ENCODE peak calls at places on chromosomes 16 and 17, in six cellular contexts. T is A673, X is thyroid gland, A is ovary, B is A549, S is heart right ventricle. M is an unnamed sample.

GRCh38 chr17:76562734-76563148 is 22.9 kb downstream of the PRCD start:
- DNase-seq in T (peak), X (no peak), A (peak), B (no peak), S (no peak), M (peak)

GRCh38 chr16:75566889-75567255 is 693 bp downstream of the GABARAPL2 start:
- DNase-seq in T (no peak), X (peak), A (no peak), B (no peak), S (no peak), M (no peak)

GRCh38 chr16:89319883-89320716 is 102.6 kb downstream of the ZNF778 start:
- DNase-seq in T (peak), X (no peak), A (peak), B (peak), S (peak), M (peak)

GRCh38 chr17:47882247-47882646 is 13.8 kb upstream of the SP2 start:
- DNase-seq in T (no peak), X (no peak), A (no peak), B (no peak), S (no peak), M (no peak)

GRCh38 chr16:66444049-66444481 is 17.0 kb downstream of the BEAN1 start:
- DNase-seq in T (no peak), X (no peak), A (no peak), B (peak), S (no peak), M (no peak)

GRCh38 chr16:27450836-27451341 is 48.9 kb downstream of the IL21R start:
- DNase-seq in T (no peak), X (no peak), A (no peak), B (no peak), S (no peak), M (no peak)

GRCh38 chr17:55177159-55177913 is 87.4 kb upstream of the HLF start:
- DNase-seq in T (no peak), X (peak), A (no peak), B (peak), S (no peak), M (no peak)

GRCh38 chr16:2955438-2955778 is 8.7 kb upstream of the KREMEN2 start:
- DNase-seq in T (no peak), X (no peak), A (no peak), B (no peak), S (no peak), M (no peak)

GRCh38 chr17:72249441-72249840 is 128.6 kb downstream of the SOX9 start:
- DNase-seq in T (no peak), X (peak), A (no peak), B (no peak), S (no peak), M (peak)

GRCh38 chr17:82950525-82951102 is 110.8 kb upstream of the ZNF750 start:
- DNase-seq in T (no peak), X (no peak), A (peak), B (no peak), S (no peak), M (no peak)

GRCh38 chr17:76009447-76009846 is 8.8 kb downstream of the CDK3 start:
- DNase-seq in T (no peak), X (no peak), A (no peak), B (no peak), S (no peak), M (no peak)

GRCh38 chr16:31754998-31755615 is 118.5 kb upstream of the ZNF267 start:
- DNase-seq in T (no peak), X (no peak), A (no peak), B (peak), S (no peak), M (no peak)

GRCh38 chr16:22373662-22374310 is 633 bp downstream of the CDR2 start:
- DNase-seq in T (peak), X (peak), A (peak), B (no peak), S (peak), M (no peak)

GRCh38 chr17:46035112-46035818 is 36.2 kb downstream of the STH start:
- DNase-seq in T (no peak), X (no peak), A (no peak), B (no peak), S (no peak), M (no peak)

GRCh38 chr17:17539591-17539990 is 43.4 kb upstream of the RASD1 start:
- DNase-seq in T (no peak), X (no peak), A (no peak), B (no peak), S (peak), M (no peak)
- H3K27ac ChIP-seq in T (peak), X (no peak), A (no peak), B (peak), S (peak), M (no peak)

DNA sequence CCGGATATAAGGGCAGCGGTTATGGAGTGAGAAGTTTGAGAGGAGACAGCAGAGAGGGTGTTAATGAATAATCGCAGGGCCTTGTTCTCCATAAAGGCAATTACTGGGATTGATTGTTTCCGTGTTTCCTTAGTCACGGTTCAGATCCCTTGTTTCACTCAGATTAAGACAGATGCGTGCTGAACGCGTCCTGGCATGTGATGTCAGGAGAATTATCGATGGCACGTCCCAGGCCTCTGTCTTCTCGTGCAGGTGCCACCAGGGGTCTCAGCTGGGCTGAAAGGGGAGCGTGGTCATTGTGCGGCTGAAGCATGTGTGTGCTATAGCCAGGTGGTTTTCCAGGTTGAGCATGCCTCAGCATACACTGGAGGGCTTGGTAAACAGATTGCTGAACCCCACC is 142.4 kb upstream of the NOL11 start:
- DNase-seq in T (no peak), X (no peak), A (no peak), B (no peak), S (no peak), M (no peak)
- TF ChIP-seq CTCF in T (no peak), X (no peak), A (no peak), B (no peak), S (no peak), M (no peak)

GRCh38 chr16:74092336-74092735 is 204.3 kb upstream of the PSMD7 start:
- DNase-seq in T (peak), X (no peak), A (no peak), B (no peak), S (no peak), M (no peak)
- H3K27ac ChIP-seq in T (no peak), X (no peak), A (no peak), B (no peak), S (no peak), M (no peak)

GRCh38 chr16:63650550-63650949 is 1471.3 kb downstream of the CDH11 start:
- DNase-seq in T (no peak), X (no peak), A (no peak), B (no peak), S (no peak), M (no peak)
- TF ChIP-seq CTCF in T (no peak), X (no peak), A (no peak), B (no peak), S (no peak), M (no peak)

DNA sequence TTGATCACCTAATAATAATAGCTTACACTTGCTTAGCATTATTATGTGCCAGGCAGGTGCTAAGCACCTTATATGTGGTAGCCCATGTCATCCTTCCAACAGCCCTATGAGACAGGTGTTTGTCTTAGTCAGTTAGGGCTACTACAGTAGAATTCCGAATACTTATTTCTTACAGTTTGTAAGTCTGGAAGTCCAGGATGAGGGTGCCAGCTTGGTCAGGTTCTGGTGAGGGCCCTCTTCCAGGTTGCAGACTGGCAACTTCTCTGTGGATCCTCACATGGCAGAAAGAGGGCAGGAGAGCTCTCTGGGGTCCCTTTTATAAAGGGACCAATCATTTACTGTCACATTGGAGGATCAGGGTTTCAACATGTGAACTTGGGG is 19.6 kb upstream of the MYH10 start:
- DNase-seq in T (no peak), X (no peak), A (no peak), B (no peak), S (no peak), M (no peak)
- H3K27ac ChIP-seq in T (no peak), X (no peak), A (no peak), B (no peak), S (no peak), M (no peak)

GRCh38 chr16:8903004-8903403 is 20.9 kb downstream of the LITAFD start:
- DNase-seq in T (no peak), X (no peak), A (no peak), B (no peak), S (no peak), M (no peak)

GRCh38 chr16:8899709-8900317 is 17.7 kb downstream of the LITAFD start:
- DNase-seq in T (no peak), X (no peak), A (no peak), B (no peak), S (no peak), M (no peak)

GRCh38 chr16:8901318-8901861 is 19.2 kb downstream of the LITAFD start:
- DNase-seq in T (no peak), X (no peak), A (no peak), B (no peak), S (no peak), M (no peak)

GRCh38 chr16:8898660-8899318 is 16.6 kb downstream of the LITAFD start:
- DNase-seq in T (no peak), X (no peak), A (no peak), B (no peak), S (no peak), M (no peak)

DNA sequence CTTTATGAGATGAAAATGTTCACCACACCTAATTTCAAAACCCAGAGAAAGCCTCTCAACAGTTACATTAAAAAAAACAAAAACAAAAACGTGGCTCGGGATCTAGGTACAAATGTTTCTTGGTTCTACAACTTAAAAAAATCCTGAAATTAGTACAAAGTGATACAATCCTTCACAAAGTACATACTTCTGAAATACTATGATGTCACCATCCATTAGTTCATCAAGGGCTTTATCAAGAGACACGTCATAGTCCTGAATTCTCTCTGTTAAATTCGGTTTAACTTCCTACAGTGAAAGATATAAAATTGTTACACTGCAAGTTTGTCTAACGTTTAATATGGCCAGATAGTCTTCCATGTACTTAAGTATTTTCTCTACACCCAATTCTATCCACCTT is 18.2 kb downstream of the LITAFD start:
- DNase-seq in T (no peak), X (no peak), A (no peak), B (no peak), S (no peak), M (no peak)
- TF ChIP-seq CTCF in T (no peak), X (no peak), A (no peak), B (no peak), S (no peak), M (no peak)